ENCODE peak calls at places on chromosomes 1 and 21, in four cellular contexts. One of them, this sample, is unnamed.

GRCh38 chr1:161218301-161219077 is 3.4 kb downstream of the FCER1G start:
- DNase-seq in WTC11: no peak
- DNase-seq in mucosa of gallbladder: no peak
- DNase-seq in activated T-helper 1 cell treated with Interleukin-2 at 50 U/mL for 16 hours: no peak
- DNase-seq in this sample: no peak

GRCh38 chr1:170397061-170397460 is 134.9 kb upstream of the GORAB start:
- DNase-seq in mucosa of gallbladder: no peak
- DNase-seq in activated T-helper 1 cell treated with Interleukin-2 at 50 U/mL for 16 hours: no peak
- DNase-seq in WTC11: no peak
- DNase-seq in this sample: no peak

GRCh38 chr1:72283204-72284083 is 1.1 kb upstream of the NEGR1 start:
- DNase-seq in activated T-helper 1 cell treated with Interleukin-2 at 50 U/mL for 16 hours: no peak
- DNase-seq in WTC11: peak
- DNase-seq in mucosa of gallbladder: peak
- DNase-seq in this sample: peak

GRCh38 chr1:39470040-39470439 is 21.4 kb upstream of the BMP8A start:
- DNase-seq in mucosa of gallbladder: no peak
- DNase-seq in WTC11: no peak
- DNase-seq in activated T-helper 1 cell treated with Interleukin-2 at 50 U/mL for 16 hours: no peak
- DNase-seq in this sample: no peak

GRCh38 chr1:212413902-212414327 is 771 bp downstream of the PACC1 start:
- DNase-seq in mucosa of gallbladder: no peak
- DNase-seq in WTC11: no peak
- DNase-seq in activated T-helper 1 cell treated with Interleukin-2 at 50 U/mL for 16 hours: no peak
- DNase-seq in this sample: no peak

GRCh38 chr1:216140650-216141547 is 282.3 kb downstream of the USH2A start:
- DNase-seq in mucosa of gallbladder: no peak
- DNase-seq in WTC11: no peak
- DNase-seq in activated T-helper 1 cell treated with Interleukin-2 at 50 U/mL for 16 hours: no peak
- DNase-seq in this sample: no peak

GRCh38 chr1:10646347-10646861 is 150.0 kb downstream of the CASZ1 start:
- DNase-seq in mucosa of gallbladder: no peak
- DNase-seq in activated T-helper 1 cell treated with Interleukin-2 at 50 U/mL for 16 hours: no peak
- DNase-seq in WTC11: no peak
- DNase-seq in this sample: no peak

GRCh38 chr1:170819781-170820180 is 115.6 kb upstream of the MROH9 start:
- DNase-seq in WTC11: no peak
- DNase-seq in activated T-helper 1 cell treated with Interleukin-2 at 50 U/mL for 16 hours: no peak
- DNase-seq in mucosa of gallbladder: no peak
- DNase-seq in this sample: no peak

GRCh38 chr1:206786212-206786886 is 14.1 kb upstream of the IL10 start:
- DNase-seq in mucosa of gallbladder: no peak
- DNase-seq in activated T-helper 1 cell treated with Interleukin-2 at 50 U/mL for 16 hours: no peak
- DNase-seq in WTC11: no peak
- DNase-seq in this sample: no peak

GRCh38 chr1:203325418-203326091 is 20.2 kb downstream of the BTG2 start:
- DNase-seq in mucosa of gallbladder: peak
- DNase-seq in activated T-helper 1 cell treated with Interleukin-2 at 50 U/mL for 16 hours: no peak
- DNase-seq in WTC11: no peak
- DNase-seq in this sample: no peak

GRCh38 chr1:22275626-22276395 is 132.9 kb upstream of the WNT4 start:
- DNase-seq in WTC11: peak
- DNase-seq in activated T-helper 1 cell treated with Interleukin-2 at 50 U/mL for 16 hours: no peak
- DNase-seq in mucosa of gallbladder: peak
- DNase-seq in this sample: peak

GRCh38 chr1:173043253-173043652 is 7.5 kb downstream of the TNFSF18 start:
- DNase-seq in activated T-helper 1 cell treated with Interleukin-2 at 50 U/mL for 16 hours: no peak
- DNase-seq in mucosa of gallbladder: no peak
- DNase-seq in WTC11: no peak
- DNase-seq in this sample: no peak

GRCh38 chr21:44943686-44944550 is 4.1 kb downstream of the SLX9 start:
- DNase-seq in WTC11: no peak
- DNase-seq in mucosa of gallbladder: no peak
- DNase-seq in activated T-helper 1 cell treated with Interleukin-2 at 50 U/mL for 16 hours: no peak
- DNase-seq in this sample: peak

GRCh38 chr21:45041984-45042663 is 32.3 kb upstream of the ADARB1 start:
- DNase-seq in activated T-helper 1 cell treated with Interleukin-2 at 50 U/mL for 16 hours: no peak
- DNase-seq in mucosa of gallbladder: no peak
- DNase-seq in WTC11: no peak
- DNase-seq in this sample: no peak

GRCh38 chr1:26469558-26469957 is 2.7 kb upstream of the HMGN2 start:
- DNase-seq in WTC11: no peak
- DNase-seq in activated T-helper 1 cell treated with Interleukin-2 at 50 U/mL for 16 hours: no peak
- DNase-seq in mucosa of gallbladder: no peak
- DNase-seq in this sample: no peak

GRCh38 chr1:103106426-103107321 is 1.6 kb downstream of the COL11A1 start:
- DNase-seq in activated T-helper 1 cell treated with Interleukin-2 at 50 U/mL for 16 hours: no peak
- DNase-seq in mucosa of gallbladder: peak
- DNase-seq in WTC11: peak
- DNase-seq in this sample: no peak

GRCh38 chr1:229275005-229275404 is 4.1 kb downstream of the RAB4A start:
- DNase-seq in activated T-helper 1 cell treated with Interleukin-2 at 50 U/mL for 16 hours: no peak
- DNase-seq in WTC11: no peak
- DNase-seq in mucosa of gallbladder: no peak
- DNase-seq in this sample: no peak

GRCh38 chr1:157595356-157595755 is 2.5 kb downstream of the FCRL4 start:
- DNase-seq in WTC11: no peak
- DNase-seq in activated T-helper 1 cell treated with Interleukin-2 at 50 U/mL for 16 hours: no peak
- DNase-seq in mucosa of gallbladder: no peak
- DNase-seq in this sample: no peak

GRCh38 chr1:24179251-24179895 is 7.7 kb downstream of the IFNLR1 start:
- DNase-seq in WTC11: no peak
- DNase-seq in mucosa of gallbladder: no peak
- DNase-seq in activated T-helper 1 cell treated with Interleukin-2 at 50 U/mL for 16 hours: no peak
- DNase-seq in this sample: no peak

GRCh38 chr1:51699376-51699775 is 82.5 kb downstream of the OSBPL9 start:
- DNase-seq in activated T-helper 1 cell treated with Interleukin-2 at 50 U/mL for 16 hours: no peak
- DNase-seq in mucosa of gallbladder: no peak
- DNase-seq in WTC11: no peak
- DNase-seq in this sample: no peak

GRCh38 chr1:180609643-180610555 is 21.9 kb upstream of the XPR1 start:
- DNase-seq in activated T-helper 1 cell treated with Interleukin-2 at 50 U/mL for 16 hours: no peak
- DNase-seq in WTC11: no peak
- DNase-seq in mucosa of gallbladder: no peak
- DNase-seq in this sample: no peak

GRCh38 chr1:171139890-171140289 is 45.2 kb upstream of the FMO2 start:
- DNase-seq in WTC11: no peak
- DNase-seq in activated T-helper 1 cell treated with Interleukin-2 at 50 U/mL for 16 hours: no peak
- DNase-seq in mucosa of gallbladder: no peak
- DNase-seq in this sample: no peak

GRCh38 chr21:24076179-24076578 is 1531.1 kb downstream of the MRPL39 start:
- DNase-seq in mucosa of gallbladder: no peak
- DNase-seq in WTC11: no peak
- DNase-seq in activated T-helper 1 cell treated with Interleukin-2 at 50 U/mL for 16 hours: no peak
- DNase-seq in this sample: no peak

GRCh38 chr1:173997796-173998195 is 24.4 kb downstream of the RC3H1 start:
- DNase-seq in activated T-helper 1 cell treated with Interleukin-2 at 50 U/mL for 16 hours: no peak
- DNase-seq in mucosa of gallbladder: no peak
- DNase-seq in WTC11: no peak
- DNase-seq in this sample: no peak

GRCh38 chr1:2633401-2633935 is 652 bp upstream of the MMEL1 start:
- DNase-seq in mucosa of gallbladder: no peak
- DNase-seq in activated T-helper 1 cell treated with Interleukin-2 at 50 U/mL for 16 hours: no peak
- DNase-seq in WTC11: no peak
- DNase-seq in this sample: no peak

GRCh38 chr1:117433943-117434342 is 66.7 kb downstream of the MAN1A2 start:
- DNase-seq in activated T-helper 1 cell treated with Interleukin-2 at 50 U/mL for 16 hours: no peak
- DNase-seq in mucosa of gallbladder: no peak
- DNase-seq in WTC11: no peak
- DNase-seq in this sample: no peak

GRCh38 chr1:201376464-201377374 is 761 bp downstream of the TNNT2 start:
- DNase-seq in mucosa of gallbladder: peak
- DNase-seq in WTC11: peak
- DNase-seq in activated T-helper 1 cell treated with Interleukin-2 at 50 U/mL for 16 hours: no peak
- DNase-seq in this sample: no peak

GRCh38 chr1:153678519-153679336 is at the start of gene NPR1:
- DNase-seq in activated T-helper 1 cell treated with Interleukin-2 at 50 U/mL for 16 hours: no peak
- DNase-seq in WTC11: peak
- DNase-seq in mucosa of gallbladder: peak
- DNase-seq in this sample: peak

GRCh38 chr1:217332426-217333065 is 298.3 kb downstream of the GPATCH2 start:
- DNase-seq in mucosa of gallbladder: no peak
- DNase-seq in WTC11: no peak
- DNase-seq in activated T-helper 1 cell treated with Interleukin-2 at 50 U/mL for 16 hours: no peak
- DNase-seq in this sample: no peak

GRCh38 chr21:42864286-42864685 is 15.1 kb downstream of the WDR4 start:
- DNase-seq in WTC11: no peak
- DNase-seq in mucosa of gallbladder: no peak
- DNase-seq in activated T-helper 1 cell treated with Interleukin-2 at 50 U/mL for 16 hours: no peak
- DNase-seq in this sample: peak

GRCh38 chr1:46180082-46180616 is 3.9 kb upstream of the P3R3URF start:
- DNase-seq in activated T-helper 1 cell treated with Interleukin-2 at 50 U/mL for 16 hours: no peak
- DNase-seq in mucosa of gallbladder: no peak
- DNase-seq in WTC11: peak
- DNase-seq in this sample: peak

GRCh38 chr1:92882817-92883216 is 51.0 kb downstream of the RPL5 start:
- DNase-seq in activated T-helper 1 cell treated with Interleukin-2 at 50 U/mL for 16 hours: peak
- DNase-seq in WTC11: no peak
- DNase-seq in mucosa of gallbladder: no peak
- DNase-seq in this sample: no peak

GRCh38 chr1:75208862-75209261 is 74.7 kb downstream of the LHX8 start:
- DNase-seq in mucosa of gallbladder: no peak
- DNase-seq in WTC11: no peak
- DNase-seq in activated T-helper 1 cell treated with Interleukin-2 at 50 U/mL for 16 hours: no peak
- DNase-seq in this sample: no peak

GRCh38 chr1:200837931-200838571 is 34.7 kb upstream of the GPR25 start:
- DNase-seq in mucosa of gallbladder: no peak
- DNase-seq in WTC11: no peak
- DNase-seq in activated T-helper 1 cell treated with Interleukin-2 at 50 U/mL for 16 hours: no peak
- DNase-seq in this sample: no peak

GRCh38 chr1:200542162-200542561 is 78.4 kb downstream of the KIF14 start:
- DNase-seq in mucosa of gallbladder: no peak
- DNase-seq in WTC11: no peak
- DNase-seq in activated T-helper 1 cell treated with Interleukin-2 at 50 U/mL for 16 hours: no peak
- DNase-seq in this sample: no peak

GRCh38 chr1:241624925-241625324 is 15.2 kb downstream of the CHML start:
- DNase-seq in WTC11: no peak
- DNase-seq in mucosa of gallbladder: no peak
- DNase-seq in activated T-helper 1 cell treated with Interleukin-2 at 50 U/mL for 16 hours: no peak
- DNase-seq in this sample: no peak

GRCh38 chr1:40435471-40435870 is 14.8 kb upstream of the ZFP69B start:
- DNase-seq in activated T-helper 1 cell treated with Interleukin-2 at 50 U/mL for 16 hours: no peak
- DNase-seq in mucosa of gallbladder: no peak
- DNase-seq in WTC11: no peak
- DNase-seq in this sample: no peak

GRCh38 chr1:9809122-9809521 is 14.6 kb downstream of the CLSTN1 start:
- DNase-seq in activated T-helper 1 cell treated with Interleukin-2 at 50 U/mL for 16 hours: no peak
- DNase-seq in WTC11: no peak
- DNase-seq in mucosa of gallbladder: no peak
- DNase-seq in this sample: no peak